ENCODE peak calls at places on chromosomes 11 and 22, in eight cellular contexts. R is HCT116, K is GM12878, E is H1, U is A549, B is K562, H is endothelial cell of umbilical vein, Y is HepG2. Q is an unnamed sample.

GRCh38 chr22:32158712-32159533 is at the start of gene C22orf42:
- DNase-seq in R (no peak), K (no peak), E (no peak), U (no peak), B (no peak), H (no peak), Y (no peak), Q (no peak)

GRCh38 chr11:13487661-13488030 is 8.2 kb downstream of the PTH start:
- DNase-seq in R (peak; percentile 8), K (no peak), E (peak; percentile 49), U (peak; percentile 67), B (peak; percentile 18), H (peak; percentile 16), Y (peak; percentile 77), Q (no peak)

GRCh38 chr11:69534166-69534530 is 52.7 kb downstream of the LINC01488 start:
- DNase-seq in R (no peak), K (no peak), E (no peak), U (no peak), B (no peak), H (no peak), Y (no peak), Q (no peak)

GRCh38 chr11:57424137-57424801 is 2.7 kb downstream of the SLC43A3 start:
- DNase-seq in R (no peak), K (no peak), E (no peak), U (no peak), B (no peak), H (peak; percentile 10), Y (no peak), Q (no peak)

GRCh38 chr11:117881217-117881616 is 4.8 kb upstream of the FXYD6 start:
- DNase-seq in R (no peak), K (no peak), E (no peak), U (no peak), B (no peak), H (no peak), Y (no peak), Q (peak; percentile 43)

GRCh38 chr22:50684986-50685385 is 12.4 kb downstream of the SHANK3 start:
- DNase-seq in R (no peak), K (no peak), E (no peak), U (no peak), B (no peak), H (peak; percentile 36), Y (no peak), Q (no peak)

GRCh38 chr22:30327864-30328345 is 1.2 kb upstream of the TBC1D10A start:
- DNase-seq in R (peak; percentile 27), K (no peak), E (no peak), U (peak; percentile 31), B (peak; percentile 30), H (no peak), Y (peak; percentile 53), Q (no peak)

GRCh38 chr22:38732251-38732815 is 23.5 kb downstream of the SUN2 start:
- DNase-seq in R (no peak), K (no peak), E (no peak), U (no peak), B (no peak), H (no peak), Y (no peak), Q (no peak)

GRCh38 chr11:44976576-44976975 is 25.9 kb upstream of the TP53I11 start:
- DNase-seq in R (no peak), K (no peak), E (no peak), U (no peak), B (no peak), H (no peak), Y (no peak), Q (no peak)

GRCh38 chr11:71193431-71193830 is 58.9 kb downstream of the SHANK2 start:
- DNase-seq in R (no peak), K (no peak), E (no peak), U (no peak), B (no peak), H (no peak), Y (no peak), Q (no peak)

GRCh38 chr11:131640320-131640719 is 269.9 kb downstream of the NTM start:
- DNase-seq in R (no peak), K (no peak), E (no peak), U (no peak), B (no peak), H (no peak), Y (no peak), Q (no peak)

GRCh38 chr11:69641681-69642548 is 959 bp downstream of the CCND1 start:
- DNase-seq in R (no peak), K (no peak), E (no peak), U (no peak), B (peak; percentile 40), H (peak; percentile 18), Y (no peak), Q (peak; percentile 45)

GRCh38 chr11:120431633-120432032 is 79.9 kb upstream of the GRIK4 start:
- DNase-seq in R (peak; percentile 27), K (no peak), E (no peak), U (peak; percentile 73), B (peak; percentile 25), H (no peak), Y (peak; percentile 18), Q (peak; percentile 27)

GRCh38 chr11:45184640-45185039 is 38.2 kb downstream of the PRDM11 start:
- DNase-seq in R (no peak), K (no peak), E (no peak), U (no peak), B (no peak), H (no peak), Y (no peak), Q (no peak)

GRCh38 chr22:47259990-47260389 is 497.5 kb downstream of the TBC1D22A start:
- DNase-seq in R (no peak), K (no peak), E (no peak), U (peak; percentile 51), B (no peak), H (no peak), Y (no peak), Q (peak; percentile 22)

GRCh38 chr22:48359613-48359965 is 1468.1 kb downstream of the BRD1 start:
- DNase-seq in R (no peak), K (no peak), E (no peak), U (no peak), B (no peak), H (no peak), Y (no peak), Q (no peak)

GRCh38 chr22:48358886-48359612 is 1468.6 kb downstream of the BRD1 start:
- DNase-seq in R (no peak), K (no peak), E (no peak), U (no peak), B (no peak), H (no peak), Y (no peak), Q (no peak)

GRCh38 chr22:48356731-48357130 is 1470.9 kb downstream of the BRD1 start:
- DNase-seq in R (no peak), K (no peak), E (no peak), U (no peak), B (no peak), H (no peak), Y (no peak), Q (no peak)

GRCh38 chr22:48357196-48357595 is 1470.5 kb downstream of the BRD1 start:
- DNase-seq in R (no peak), K (no peak), E (peak; percentile 69), U (no peak), B (no peak), H (no peak), Y (no peak), Q (no peak)

DNA sequence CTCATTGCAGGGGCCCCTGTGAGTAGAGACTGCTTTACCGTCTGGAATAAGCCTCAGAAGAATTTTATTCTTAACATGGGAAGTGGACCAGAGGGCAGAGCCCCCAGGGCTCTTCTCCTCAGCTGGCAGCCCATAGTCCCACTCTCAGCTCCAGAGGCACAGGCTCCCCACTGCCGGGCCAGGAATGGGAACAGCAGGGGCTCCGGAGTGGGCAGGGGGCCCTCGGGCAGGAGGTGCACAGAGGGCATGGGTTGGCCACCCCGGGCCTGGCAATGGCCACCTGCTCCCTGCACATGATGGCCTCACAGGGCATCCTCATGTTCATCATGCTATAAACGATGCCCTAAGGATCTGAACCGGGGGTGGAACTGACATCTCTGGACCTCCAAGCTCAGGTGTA is 1469.7 kb downstream of the BRD1 start:
- DNase-seq in R (no peak), K (no peak), E (no peak), U (no peak), B (no peak), H (no peak), Y (no peak), Q (no peak)
- TF ChIP-seq MAX in R (no peak), K (no peak), E (no peak), U (no peak), B (no peak), H (no peak), Y (no peak), Q (no peak)

GRCh38 chr11:129996113-129996870 is 6.3 kb downstream of the PRDM10 start:
- DNase-seq in R (no peak), K (no peak), E (no peak), U (no peak), B (no peak), H (peak; percentile 16), Y (no peak), Q (no peak)

GRCh38 chr11:129987950-129988349 is 14.7 kb downstream of the PRDM10 start:
- DNase-seq in R (no peak), K (no peak), E (no peak), U (no peak), B (no peak), H (no peak), Y (no peak), Q (no peak)

GRCh38 chr11:129989437-129989836 is 13.2 kb downstream of the PRDM10 start:
- DNase-seq in R (no peak), K (no peak), E (no peak), U (no peak), B (no peak), H (no peak), Y (no peak), Q (no peak)

GRCh38 chr11:129995163-129995562 is 7.5 kb downstream of the PRDM10 start:
- DNase-seq in R (no peak), K (no peak), E (no peak), U (no peak), B (no peak), H (no peak), Y (no peak), Q (no peak)

GRCh38 chr11:129992161-129992944 is 10.3 kb downstream of the PRDM10 start:
- DNase-seq in R (peak; percentile 48), K (no peak), E (peak; percentile 56), U (peak; percentile 20), B (peak; percentile 57), H (peak; percentile 31), Y (peak; percentile 82), Q (peak; percentile 81)
- TF ChIP-seq POLR2A in R (no peak), K (no peak), E (no peak), U (no peak), B (no peak), H (no peak), Y (no peak), Q (no peak)

DNA sequence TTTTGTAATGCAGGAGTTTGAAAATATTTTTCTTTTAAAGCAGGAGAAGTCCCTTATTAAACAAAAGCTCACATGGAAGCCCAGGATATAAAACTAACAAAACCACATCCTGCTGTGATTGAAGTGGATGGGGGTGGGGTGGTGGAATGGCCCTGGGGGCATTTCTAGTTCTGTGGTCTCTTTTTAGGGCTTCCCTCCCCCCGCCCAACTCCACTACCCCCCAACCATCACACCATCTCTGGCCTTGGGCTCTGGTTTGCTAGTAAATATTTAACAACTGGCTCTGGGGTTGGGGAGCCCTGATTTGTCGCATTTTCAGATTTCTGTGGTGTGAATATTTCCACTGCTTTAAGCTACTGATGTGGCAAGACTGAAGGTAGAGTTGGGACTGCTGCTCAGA is 279.6 kb upstream of the PLET1 start:
- DNase-seq in R (no peak), K (no peak), E (no peak), U (no peak), B (no peak), H (no peak), Y (no peak), Q (no peak)
- H3K4me3 ChIP-seq in R (no peak overlapping the region), K (no peak overlapping the region), E (no peak overlapping the region), U (no peak overlapping the region), B (no peak overlapping the region), H (no peak overlapping the region), Y (no peak overlapping the region), Q (no peak overlapping the region)

GRCh38 chr11:75811485-75811884 is 3.5 kb upstream of the UVRAG start:
- DNase-seq in R (no peak), K (no peak), E (no peak), U (no peak), B (no peak), H (no peak), Y (no peak), Q (peak; percentile 35)
- TF ChIP-seq MAX in R (no peak), K (no peak), E (no peak), U (no peak), B (no peak), H (no peak), Y (no peak), Q (no peak)

Q was measured in NB4.